ENCODE peak calls at places on chromosomes 4 and X, in five cellular contexts. One of them, this sample, is unnamed.

GRCh38 chrX:103565197-103565596 is 20.1 kb upstream of the TCEAL4 start:
- DNase-seq in stimulated activated CD4-positive, alpha-beta T cell treated with anti-CD3 and anti-CD28 coated beads, Interleukin-12 subunit alpha, Interleukin-12 subunit beta, amount 100 ng/mL, for 24 hours: no peak
- DNase-seq in HT1080: no peak
- DNase-seq in astrocyte of the cerebellum: no peak
- DNase-seq in HS-5: no peak
- DNase-seq in this sample: no peak

GRCh38 chr4:8044699-8045098 is 105.0 kb upstream of the AFAP1 start:
- DNase-seq in stimulated activated CD4-positive, alpha-beta T cell treated with anti-CD3 and anti-CD28 coated beads, Interleukin-12 subunit alpha, Interleukin-12 subunit beta, amount 100 ng/mL, for 24 hours: no peak
- DNase-seq in HT1080: no peak
- DNase-seq in astrocyte of the cerebellum: no peak
- DNase-seq in HS-5: no peak
- DNase-seq in this sample: no peak

GRCh38 chr4:71604785-71605184 is 179.1 kb downstream of the GC start:
- DNase-seq in stimulated activated CD4-positive, alpha-beta T cell treated with anti-CD3 and anti-CD28 coated beads, Interleukin-12 subunit alpha, Interleukin-12 subunit beta, amount 100 ng/mL, for 24 hours: no peak
- DNase-seq in HT1080: no peak
- DNase-seq in astrocyte of the cerebellum: no peak
- DNase-seq in HS-5: no peak
- DNase-seq in this sample: no peak

GRCh38 chr4:170089743-170090666 is at the start of gene AADAT:
- DNase-seq in stimulated activated CD4-positive, alpha-beta T cell treated with anti-CD3 and anti-CD28 coated beads, Interleukin-12 subunit alpha, Interleukin-12 subunit beta, amount 100 ng/mL, for 24 hours: peak
- DNase-seq in HT1080: peak
- DNase-seq in astrocyte of the cerebellum: peak
- DNase-seq in HS-5: peak
- DNase-seq in this sample: peak

GRCh38 chr4:182643801-182644311 is 273.3 kb downstream of the DCTD start:
- DNase-seq in stimulated activated CD4-positive, alpha-beta T cell treated with anti-CD3 and anti-CD28 coated beads, Interleukin-12 subunit alpha, Interleukin-12 subunit beta, amount 100 ng/mL, for 24 hours: no peak
- DNase-seq in HT1080: peak
- DNase-seq in astrocyte of the cerebellum: peak
- DNase-seq in HS-5: peak
- DNase-seq in this sample: peak

GRCh38 chr4:187333151-187333550 is 609.5 kb upstream of the FAT1 start:
- DNase-seq in stimulated activated CD4-positive, alpha-beta T cell treated with anti-CD3 and anti-CD28 coated beads, Interleukin-12 subunit alpha, Interleukin-12 subunit beta, amount 100 ng/mL, for 24 hours: no peak
- DNase-seq in HT1080: peak
- DNase-seq in astrocyte of the cerebellum: no peak
- DNase-seq in HS-5: no peak
- DNase-seq in this sample: peak

GRCh38 chr4:120692964-120693363 is 229.6 kb downstream of the PRDM5 start:
- DNase-seq in stimulated activated CD4-positive, alpha-beta T cell treated with anti-CD3 and anti-CD28 coated beads, Interleukin-12 subunit alpha, Interleukin-12 subunit beta, amount 100 ng/mL, for 24 hours: no peak
- DNase-seq in HT1080: peak
- DNase-seq in astrocyte of the cerebellum: peak
- DNase-seq in HS-5: peak
- DNase-seq in this sample: peak

GRCh38 chr4:8029689-8030088 is 90.0 kb upstream of the AFAP1 start:
- DNase-seq in stimulated activated CD4-positive, alpha-beta T cell treated with anti-CD3 and anti-CD28 coated beads, Interleukin-12 subunit alpha, Interleukin-12 subunit beta, amount 100 ng/mL, for 24 hours: no peak
- DNase-seq in HT1080: no peak
- DNase-seq in astrocyte of the cerebellum: no peak
- DNase-seq in HS-5: no peak
- DNase-seq in this sample: peak

GRCh38 chr4:54067163-54067562 is 2.8 kb upstream of the CHIC2 start:
- DNase-seq in stimulated activated CD4-positive, alpha-beta T cell treated with anti-CD3 and anti-CD28 coated beads, Interleukin-12 subunit alpha, Interleukin-12 subunit beta, amount 100 ng/mL, for 24 hours: no peak
- DNase-seq in HT1080: peak
- DNase-seq in astrocyte of the cerebellum: no peak
- DNase-seq in HS-5: no peak
- DNase-seq in this sample: peak

GRCh38 chr4:121307441-121308327 is 73.1 kb downstream of the QRFPR start:
- DNase-seq in stimulated activated CD4-positive, alpha-beta T cell treated with anti-CD3 and anti-CD28 coated beads, Interleukin-12 subunit alpha, Interleukin-12 subunit beta, amount 100 ng/mL, for 24 hours: peak
- DNase-seq in HT1080: peak
- DNase-seq in astrocyte of the cerebellum: peak
- DNase-seq in HS-5: peak
- DNase-seq in this sample: peak

GRCh38 chr4:77742054-77742453 is 77.1 kb downstream of the CNOT6L start:
- DNase-seq in stimulated activated CD4-positive, alpha-beta T cell treated with anti-CD3 and anti-CD28 coated beads, Interleukin-12 subunit alpha, Interleukin-12 subunit beta, amount 100 ng/mL, for 24 hours: no peak
- DNase-seq in HT1080: no peak
- DNase-seq in astrocyte of the cerebellum: no peak
- DNase-seq in HS-5: no peak
- DNase-seq in this sample: no peak

GRCh38 chr4:185682236-185682635 is 129.8 kb downstream of the SORBS2 start:
- DNase-seq in stimulated activated CD4-positive, alpha-beta T cell treated with anti-CD3 and anti-CD28 coated beads, Interleukin-12 subunit alpha, Interleukin-12 subunit beta, amount 100 ng/mL, for 24 hours: no peak
- DNase-seq in HT1080: peak
- DNase-seq in astrocyte of the cerebellum: peak
- DNase-seq in HS-5: peak
- DNase-seq in this sample: peak

GRCh38 chrX:65537229-65537628 is 2.6 kb upstream of the LAS1L start:
- DNase-seq in stimulated activated CD4-positive, alpha-beta T cell treated with anti-CD3 and anti-CD28 coated beads, Interleukin-12 subunit alpha, Interleukin-12 subunit beta, amount 100 ng/mL, for 24 hours: no peak
- DNase-seq in HT1080: no peak
- DNase-seq in astrocyte of the cerebellum: no peak
- DNase-seq in HS-5: no peak
- DNase-seq in this sample: peak

GRCh38 chr4:1557221-1557597 is 126.9 kb downstream of the FAM53A start:
- DNase-seq in stimulated activated CD4-positive, alpha-beta T cell treated with anti-CD3 and anti-CD28 coated beads, Interleukin-12 subunit alpha, Interleukin-12 subunit beta, amount 100 ng/mL, for 24 hours: no peak
- DNase-seq in HT1080: no peak
- DNase-seq in astrocyte of the cerebellum: no peak
- DNase-seq in HS-5: no peak
- DNase-seq in this sample: no peak

GRCh38 chrX:13581554-13581953 is 12.2 kb downstream of the EGFL6 start:
- DNase-seq in stimulated activated CD4-positive, alpha-beta T cell treated with anti-CD3 and anti-CD28 coated beads, Interleukin-12 subunit alpha, Interleukin-12 subunit beta, amount 100 ng/mL, for 24 hours: no peak
- DNase-seq in HT1080: no peak
- DNase-seq in astrocyte of the cerebellum: no peak
- DNase-seq in HS-5: no peak
- DNase-seq in this sample: no peak

GRCh38 chr4:174538876-174539250 is 16.6 kb upstream of the HPGD start:
- DNase-seq in stimulated activated CD4-positive, alpha-beta T cell treated with anti-CD3 and anti-CD28 coated beads, Interleukin-12 subunit alpha, Interleukin-12 subunit beta, amount 100 ng/mL, for 24 hours: no peak
- DNase-seq in HT1080: no peak
- DNase-seq in astrocyte of the cerebellum: no peak
- DNase-seq in HS-5: no peak
- DNase-seq in this sample: no peak

GRCh38 chrX:47178337-47178736 is 15.3 kb upstream of the UBA1 start:
- DNase-seq in stimulated activated CD4-positive, alpha-beta T cell treated with anti-CD3 and anti-CD28 coated beads, Interleukin-12 subunit alpha, Interleukin-12 subunit beta, amount 100 ng/mL, for 24 hours: no peak
- DNase-seq in HT1080: no peak
- DNase-seq in astrocyte of the cerebellum: no peak
- DNase-seq in HS-5: no peak
- DNase-seq in this sample: no peak

GRCh38 chr4:26782830-26783202 is 77.8 kb upstream of the STIM2 start:
- DNase-seq in stimulated activated CD4-positive, alpha-beta T cell treated with anti-CD3 and anti-CD28 coated beads, Interleukin-12 subunit alpha, Interleukin-12 subunit beta, amount 100 ng/mL, for 24 hours: no peak
- DNase-seq in HT1080: no peak
- DNase-seq in astrocyte of the cerebellum: no peak
- DNase-seq in HS-5: no peak
- DNase-seq in this sample: no peak

GRCh38 chrX:14829643-14830042 is 43.2 kb downstream of the FANCB start:
- DNase-seq in stimulated activated CD4-positive, alpha-beta T cell treated with anti-CD3 and anti-CD28 coated beads, Interleukin-12 subunit alpha, Interleukin-12 subunit beta, amount 100 ng/mL, for 24 hours: no peak
- DNase-seq in HT1080: no peak
- DNase-seq in astrocyte of the cerebellum: no peak
- DNase-seq in HS-5: no peak
- DNase-seq in this sample: no peak

GRCh38 chr4:182448281-182449151 is 205.3 kb downstream of the TENM3 start:
- DNase-seq in stimulated activated CD4-positive, alpha-beta T cell treated with anti-CD3 and anti-CD28 coated beads, Interleukin-12 subunit alpha, Interleukin-12 subunit beta, amount 100 ng/mL, for 24 hours: peak
- DNase-seq in HT1080: peak
- DNase-seq in astrocyte of the cerebellum: peak
- DNase-seq in HS-5: peak
- DNase-seq in this sample: peak

GRCh38 chrX:26664919-26665318 is 448.9 kb downstream of the MAGEB5 start:
- DNase-seq in stimulated activated CD4-positive, alpha-beta T cell treated with anti-CD3 and anti-CD28 coated beads, Interleukin-12 subunit alpha, Interleukin-12 subunit beta, amount 100 ng/mL, for 24 hours: no peak
- DNase-seq in HT1080: no peak
- DNase-seq in astrocyte of the cerebellum: no peak
- DNase-seq in HS-5: no peak
- DNase-seq in this sample: no peak

GRCh38 chrX:55160685-55161552 is 59.2 kb upstream of the PAGE5 start:
- DNase-seq in stimulated activated CD4-positive, alpha-beta T cell treated with anti-CD3 and anti-CD28 coated beads, Interleukin-12 subunit alpha, Interleukin-12 subunit beta, amount 100 ng/mL, for 24 hours: peak
- DNase-seq in HT1080: peak
- DNase-seq in astrocyte of the cerebellum: peak
- DNase-seq in HS-5: peak
- DNase-seq in this sample: peak

GRCh38 chrX:122565952-122566351 is 618.1 kb upstream of the GRIA3 start:
- DNase-seq in stimulated activated CD4-positive, alpha-beta T cell treated with anti-CD3 and anti-CD28 coated beads, Interleukin-12 subunit alpha, Interleukin-12 subunit beta, amount 100 ng/mL, for 24 hours: no peak
- DNase-seq in HT1080: peak
- DNase-seq in astrocyte of the cerebellum: peak
- DNase-seq in HS-5: peak
- DNase-seq in this sample: peak

GRCh38 chr4:175253184-175253902 is 335.2 kb downstream of the ADAM29 start:
- DNase-seq in stimulated activated CD4-positive, alpha-beta T cell treated with anti-CD3 and anti-CD28 coated beads, Interleukin-12 subunit alpha, Interleukin-12 subunit beta, amount 100 ng/mL, for 24 hours: no peak
- DNase-seq in HT1080: no peak
- DNase-seq in astrocyte of the cerebellum: no peak
- DNase-seq in HS-5: no peak
- DNase-seq in this sample: no peak

GRCh38 chr4:39375478-39375877 is 9.3 kb upstream of the RFC1 start:
- DNase-seq in stimulated activated CD4-positive, alpha-beta T cell treated with anti-CD3 and anti-CD28 coated beads, Interleukin-12 subunit alpha, Interleukin-12 subunit beta, amount 100 ng/mL, for 24 hours: no peak
- DNase-seq in HT1080: no peak
- DNase-seq in astrocyte of the cerebellum: no peak
- DNase-seq in HS-5: no peak
- DNase-seq in this sample: no peak

GRCh38 chr4:22003878-22004277 is 55.3 kb upstream of the KCNIP4 start:
- DNase-seq in stimulated activated CD4-positive, alpha-beta T cell treated with anti-CD3 and anti-CD28 coated beads, Interleukin-12 subunit alpha, Interleukin-12 subunit beta, amount 100 ng/mL, for 24 hours: no peak
- DNase-seq in HT1080: no peak
- DNase-seq in astrocyte of the cerebellum: no peak
- DNase-seq in HS-5: no peak
- DNase-seq in this sample: no peak

GRCh38 chr4:2797545-2798305 is 4.8 kb downstream of the SH3BP2 start:
- DNase-seq in stimulated activated CD4-positive, alpha-beta T cell treated with anti-CD3 and anti-CD28 coated beads, Interleukin-12 subunit alpha, Interleukin-12 subunit beta, amount 100 ng/mL, for 24 hours: peak
- DNase-seq in HT1080: no peak
- DNase-seq in astrocyte of the cerebellum: no peak
- DNase-seq in HS-5: no peak
- DNase-seq in this sample: no peak

GRCh38 chr4:54581807-54582206 is 76.0 kb upstream of the KIT start:
- DNase-seq in stimulated activated CD4-positive, alpha-beta T cell treated with anti-CD3 and anti-CD28 coated beads, Interleukin-12 subunit alpha, Interleukin-12 subunit beta, amount 100 ng/mL, for 24 hours: no peak
- DNase-seq in HT1080: no peak
- DNase-seq in astrocyte of the cerebellum: no peak
- DNase-seq in HS-5: no peak
- DNase-seq in this sample: no peak

GRCh38 chr4:140718240-140718639 is 37.9 kb downstream of the TBC1D9 start:
- DNase-seq in stimulated activated CD4-positive, alpha-beta T cell treated with anti-CD3 and anti-CD28 coated beads, Interleukin-12 subunit alpha, Interleukin-12 subunit beta, amount 100 ng/mL, for 24 hours: no peak
- DNase-seq in HT1080: peak
- DNase-seq in astrocyte of the cerebellum: no peak
- DNase-seq in HS-5: peak
- DNase-seq in this sample: peak

GRCh38 chr4:87060957-87061356 is 126.1 kb downstream of the AFF1 start:
- DNase-seq in stimulated activated CD4-positive, alpha-beta T cell treated with anti-CD3 and anti-CD28 coated beads, Interleukin-12 subunit alpha, Interleukin-12 subunit beta, amount 100 ng/mL, for 24 hours: no peak
- DNase-seq in HT1080: peak
- DNase-seq in astrocyte of the cerebellum: peak
- DNase-seq in HS-5: peak
- DNase-seq in this sample: peak

GRCh38 chr4:88599298-88599697 is 7.0 kb downstream of the HERC3 start:
- DNase-seq in stimulated activated CD4-positive, alpha-beta T cell treated with anti-CD3 and anti-CD28 coated beads, Interleukin-12 subunit alpha, Interleukin-12 subunit beta, amount 100 ng/mL, for 24 hours: no peak
- DNase-seq in HT1080: peak
- DNase-seq in astrocyte of the cerebellum: no peak
- DNase-seq in HS-5: no peak
- DNase-seq in this sample: peak

GRCh38 chrX:48971325-48972213 is at the start of gene KCND1:
- DNase-seq in stimulated activated CD4-positive, alpha-beta T cell treated with anti-CD3 and anti-CD28 coated beads, Interleukin-12 subunit alpha, Interleukin-12 subunit beta, amount 100 ng/mL, for 24 hours: no peak
- DNase-seq in HT1080: peak
- DNase-seq in astrocyte of the cerebellum: no peak
- DNase-seq in HS-5: no peak
- DNase-seq in this sample: peak

GRCh38 chrX:120302434-120302833 is 8.8 kb downstream of the TMEM255A start:
- DNase-seq in stimulated activated CD4-positive, alpha-beta T cell treated with anti-CD3 and anti-CD28 coated beads, Interleukin-12 subunit alpha, Interleukin-12 subunit beta, amount 100 ng/mL, for 24 hours: no peak
- DNase-seq in HT1080: peak
- DNase-seq in astrocyte of the cerebellum: no peak
- DNase-seq in HS-5: no peak
- DNase-seq in this sample: no peak

GRCh38 chr4:56506110-56506705 is 617 bp downstream of the ARL9 start:
- DNase-seq in stimulated activated CD4-positive, alpha-beta T cell treated with anti-CD3 and anti-CD28 coated beads, Interleukin-12 subunit alpha, Interleukin-12 subunit beta, amount 100 ng/mL, for 24 hours: no peak
- DNase-seq in HT1080: no peak
- DNase-seq in astrocyte of the cerebellum: no peak
- DNase-seq in HS-5: no peak
- DNase-seq in this sample: no peak

GRCh38 chr4:138114434-138114833 is 127.7 kb downstream of the SLC7A11 start:
- DNase-seq in stimulated activated CD4-positive, alpha-beta T cell treated with anti-CD3 and anti-CD28 coated beads, Interleukin-12 subunit alpha, Interleukin-12 subunit beta, amount 100 ng/mL, for 24 hours: no peak
- DNase-seq in HT1080: no peak
- DNase-seq in astrocyte of the cerebellum: peak
- DNase-seq in HS-5: no peak
- DNase-seq in this sample: no peak

This sample was measured in RPMI7951.